ENCODE peak calls at places on chromosomes 4 and X, in six cellular contexts. One of them, this sample, is unnamed.

GRCh38 chr4:787561-787981 is 38.4 kb downstream of the CPLX1 start:
- DNase-seq in GOT3: no peak
- DNase-seq in NCI-H2029: no peak
- DNase-seq in activated T-cell treated with anti-CD3 and anti-CD28 coated beads, Interleukin-2, amount 50 U/mL, for 48 hours: no peak
- DNase-seq in activated CD8-positive, alpha-beta memory T cell treated with anti-CD3 and anti-CD28 coated beads for 24 hours: no peak
- DNase-seq in IMR-90: no peak
- DNase-seq in this sample: no peak

GRCh38 chrX:76248901-76249300 is 76.0 kb downstream of the PBDC1 start:
- DNase-seq in NCI-H2029: no peak
- DNase-seq in activated CD8-positive, alpha-beta memory T cell treated with anti-CD3 and anti-CD28 coated beads for 24 hours: no peak
- DNase-seq in GOT3: no peak
- DNase-seq in activated T-cell treated with anti-CD3 and anti-CD28 coated beads, Interleukin-2, amount 50 U/mL, for 48 hours: no peak
- DNase-seq in IMR-90: no peak
- DNase-seq in this sample: no peak

GRCh38 chr4:141849778-141850177 is 213.4 kb downstream of the IL15 start:
- DNase-seq in GOT3: no peak
- DNase-seq in activated T-cell treated with anti-CD3 and anti-CD28 coated beads, Interleukin-2, amount 50 U/mL, for 48 hours: no peak
- DNase-seq in NCI-H2029: no peak
- DNase-seq in activated CD8-positive, alpha-beta memory T cell treated with anti-CD3 and anti-CD28 coated beads for 24 hours: no peak
- DNase-seq in IMR-90: no peak
- DNase-seq in this sample: no peak

GRCh38 chr4:85298037-85298436 is 176.9 kb upstream of the ARHGAP24 start:
- DNase-seq in GOT3: no peak
- DNase-seq in NCI-H2029: no peak
- DNase-seq in activated T-cell treated with anti-CD3 and anti-CD28 coated beads, Interleukin-2, amount 50 U/mL, for 48 hours: no peak
- DNase-seq in activated CD8-positive, alpha-beta memory T cell treated with anti-CD3 and anti-CD28 coated beads for 24 hours: no peak
- DNase-seq in IMR-90: no peak
- DNase-seq in this sample: no peak

GRCh38 chr4:10051536-10052135 is 30.3 kb upstream of the SLC2A9 start:
- DNase-seq in activated T-cell treated with anti-CD3 and anti-CD28 coated beads, Interleukin-2, amount 50 U/mL, for 48 hours: no peak
- DNase-seq in activated CD8-positive, alpha-beta memory T cell treated with anti-CD3 and anti-CD28 coated beads for 24 hours: no peak
- DNase-seq in NCI-H2029: no peak
- DNase-seq in GOT3: no peak
- DNase-seq in IMR-90: no peak
- DNase-seq in this sample: no peak

GRCh38 chr4:101400096-101400495 is 52.8 kb upstream of the PPP3CA start:
- DNase-seq in activated CD8-positive, alpha-beta memory T cell treated with anti-CD3 and anti-CD28 coated beads for 24 hours: no peak
- DNase-seq in NCI-H2029: no peak
- DNase-seq in GOT3: no peak
- DNase-seq in activated T-cell treated with anti-CD3 and anti-CD28 coated beads, Interleukin-2, amount 50 U/mL, for 48 hours: no peak
- DNase-seq in IMR-90: peak; percentile 78
- DNase-seq in this sample: no peak

GRCh38 chrX:119402588-119402987 is 3.5 kb downstream of the SLC25A43 start:
- DNase-seq in activated CD8-positive, alpha-beta memory T cell treated with anti-CD3 and anti-CD28 coated beads for 24 hours: no peak
- DNase-seq in IMR-90: no peak
- DNase-seq in GOT3: no peak
- DNase-seq in NCI-H2029: no peak
- DNase-seq in activated T-cell treated with anti-CD3 and anti-CD28 coated beads, Interleukin-2, amount 50 U/mL, for 48 hours: no peak
- DNase-seq in this sample: no peak

GRCh38 chr4:82601242-82602015 is 39.6 kb upstream of the TMEM150C start:
- DNase-seq in GOT3: no peak
- DNase-seq in activated CD8-positive, alpha-beta memory T cell treated with anti-CD3 and anti-CD28 coated beads for 24 hours: no peak
- DNase-seq in activated T-cell treated with anti-CD3 and anti-CD28 coated beads, Interleukin-2, amount 50 U/mL, for 48 hours: no peak
- DNase-seq in IMR-90: no peak
- DNase-seq in NCI-H2029: no peak
- DNase-seq in this sample: no peak

GRCh38 chrX:149871940-149872339 is 9.0 kb upstream of the MAGEA8 start:
- DNase-seq in activated T-cell treated with anti-CD3 and anti-CD28 coated beads, Interleukin-2, amount 50 U/mL, for 48 hours: peak; percentile 87
- DNase-seq in activated CD8-positive, alpha-beta memory T cell treated with anti-CD3 and anti-CD28 coated beads for 24 hours: peak; percentile 87
- DNase-seq in IMR-90: no peak
- DNase-seq in GOT3: no peak
- DNase-seq in NCI-H2029: no peak
- DNase-seq in this sample: no peak

GRCh38 chr4:123603165-123603564 is 206.6 kb downstream of the SPRY1 start:
- DNase-seq in activated CD8-positive, alpha-beta memory T cell treated with anti-CD3 and anti-CD28 coated beads for 24 hours: no peak
- DNase-seq in NCI-H2029: no peak
- DNase-seq in activated T-cell treated with anti-CD3 and anti-CD28 coated beads, Interleukin-2, amount 50 U/mL, for 48 hours: no peak
- DNase-seq in GOT3: no peak
- DNase-seq in IMR-90: peak; percentile 36
- DNase-seq in this sample: no peak

GRCh38 chrX:10296581-10296980 is 139.8 kb downstream of the CLCN4 start:
- DNase-seq in IMR-90: peak; percentile 82
- DNase-seq in activated T-cell treated with anti-CD3 and anti-CD28 coated beads, Interleukin-2, amount 50 U/mL, for 48 hours: no peak
- DNase-seq in NCI-H2029: no peak
- DNase-seq in activated CD8-positive, alpha-beta memory T cell treated with anti-CD3 and anti-CD28 coated beads for 24 hours: no peak
- DNase-seq in GOT3: no peak
- DNase-seq in this sample: no peak

GRCh38 chr4:99998062-99998880 is 48.2 kb upstream of the H2AZ1 start:
- DNase-seq in activated T-cell treated with anti-CD3 and anti-CD28 coated beads, Interleukin-2, amount 50 U/mL, for 48 hours: no peak
- DNase-seq in NCI-H2029: no peak
- DNase-seq in activated CD8-positive, alpha-beta memory T cell treated with anti-CD3 and anti-CD28 coated beads for 24 hours: no peak
- DNase-seq in GOT3: no peak
- DNase-seq in IMR-90: peak; percentile 62
- DNase-seq in this sample: peak; percentile 22

GRCh38 chrX:11423949-11424348 is 130.7 kb downstream of the AMELX start:
- DNase-seq in activated T-cell treated with anti-CD3 and anti-CD28 coated beads, Interleukin-2, amount 50 U/mL, for 48 hours: no peak
- DNase-seq in NCI-H2029: no peak
- DNase-seq in GOT3: no peak
- DNase-seq in IMR-90: no peak
- DNase-seq in activated CD8-positive, alpha-beta memory T cell treated with anti-CD3 and anti-CD28 coated beads for 24 hours: no peak
- DNase-seq in this sample: no peak

GRCh38 chrX:39931554-39932282 is 166.0 kb downstream of the BCOR start:
- DNase-seq in IMR-90: no peak
- DNase-seq in activated T-cell treated with anti-CD3 and anti-CD28 coated beads, Interleukin-2, amount 50 U/mL, for 48 hours: no peak
- DNase-seq in activated CD8-positive, alpha-beta memory T cell treated with anti-CD3 and anti-CD28 coated beads for 24 hours: no peak
- DNase-seq in GOT3: no peak
- DNase-seq in NCI-H2029: no peak
- DNase-seq in this sample: no peak

GRCh38 chrX:55908685-55909212 is 191.2 kb downstream of the RRAGB start:
- DNase-seq in GOT3: no peak
- DNase-seq in NCI-H2029: no peak
- DNase-seq in IMR-90: no peak
- DNase-seq in activated T-cell treated with anti-CD3 and anti-CD28 coated beads, Interleukin-2, amount 50 U/mL, for 48 hours: peak; percentile 37
- DNase-seq in activated CD8-positive, alpha-beta memory T cell treated with anti-CD3 and anti-CD28 coated beads for 24 hours: peak; percentile 59
- DNase-seq in this sample: peak; percentile 16

GRCh38 chr4:111641813-111642579 is 503.3 kb upstream of the FAM241A start:
- DNase-seq in NCI-H2029: peak; percentile 2
- DNase-seq in IMR-90: peak; percentile 86
- DNase-seq in activated T-cell treated with anti-CD3 and anti-CD28 coated beads, Interleukin-2, amount 50 U/mL, for 48 hours: peak; percentile 18
- DNase-seq in GOT3: no peak
- DNase-seq in activated CD8-positive, alpha-beta memory T cell treated with anti-CD3 and anti-CD28 coated beads for 24 hours: no peak
- DNase-seq in this sample: peak; percentile 83

This sample was measured in head of caudate nucleus.